ENCODE peak calls at places on chromosomes 7 and 10, in four cellular contexts. One of them, this sample, is unnamed.

GRCh38 chr7:12162420-12163113 is 48.5 kb upstream of the TMEM106B start:
- DNase-seq in activated T-cell treated with anti-CD3 and anti-CD28 coated beads, Interleukin-2, amount 50 U/mL, for 72 hours: no peak
- DNase-seq in Panc1: peak
- DNase-seq in HS-27A: peak
- DNase-seq in this sample: no peak

GRCh38 chr10:17472481-17473227 is 18.3 kb upstream of the ST8SIA6 start:
- DNase-seq in HS-27A: no peak
- DNase-seq in activated T-cell treated with anti-CD3 and anti-CD28 coated beads, Interleukin-2, amount 50 U/mL, for 72 hours: no peak
- DNase-seq in Panc1: no peak
- DNase-seq in this sample: no peak

GRCh38 chr7:33487998-33488682 is 358.8 kb downstream of the BBS9 start:
- DNase-seq in HS-27A: no peak
- DNase-seq in activated T-cell treated with anti-CD3 and anti-CD28 coated beads, Interleukin-2, amount 50 U/mL, for 72 hours: no peak
- DNase-seq in Panc1: no peak
- DNase-seq in this sample: no peak

GRCh38 chr10:31322647-31323046 is 3.6 kb downstream of the ZEB1 start:
- DNase-seq in activated T-cell treated with anti-CD3 and anti-CD28 coated beads, Interleukin-2, amount 50 U/mL, for 72 hours: no peak
- DNase-seq in Panc1: no peak
- DNase-seq in HS-27A: no peak
- DNase-seq in this sample: peak

GRCh38 chr10:47354162-47354561 is 6.0 kb downstream of the RBP3 start:
- DNase-seq in Panc1: no peak
- DNase-seq in activated T-cell treated with anti-CD3 and anti-CD28 coated beads, Interleukin-2, amount 50 U/mL, for 72 hours: no peak
- DNase-seq in HS-27A: no peak
- DNase-seq in this sample: no peak

GRCh38 chr10:21238717-21239116 is 286.8 kb downstream of the SKIDA1 start:
- DNase-seq in activated T-cell treated with anti-CD3 and anti-CD28 coated beads, Interleukin-2, amount 50 U/mL, for 72 hours: no peak
- DNase-seq in HS-27A: no peak
- DNase-seq in Panc1: no peak
- DNase-seq in this sample: no peak

GRCh38 chr10:46255696-46256355 is 31.0 kb upstream of the ANTXRL start:
- DNase-seq in HS-27A: no peak
- DNase-seq in Panc1: no peak
- DNase-seq in activated T-cell treated with anti-CD3 and anti-CD28 coated beads, Interleukin-2, amount 50 U/mL, for 72 hours: peak
- DNase-seq in this sample: peak

GRCh38 chr7:150931199-150931869 is 46.8 kb downstream of the KCNH2 start:
- DNase-seq in activated T-cell treated with anti-CD3 and anti-CD28 coated beads, Interleukin-2, amount 50 U/mL, for 72 hours: no peak
- DNase-seq in HS-27A: no peak
- DNase-seq in Panc1: no peak
- DNase-seq in this sample: peak

GRCh38 chr7:16851829-16852228 is 30.0 kb downstream of the AGR3 start:
- DNase-seq in HS-27A: no peak
- DNase-seq in activated T-cell treated with anti-CD3 and anti-CD28 coated beads, Interleukin-2, amount 50 U/mL, for 72 hours: no peak
- DNase-seq in Panc1: no peak
- DNase-seq in this sample: no peak

GRCh38 chr10:84331091-84331490 is 2.7 kb downstream of the CCSER2 start:
- DNase-seq in Panc1: no peak
- DNase-seq in HS-27A: no peak
- DNase-seq in activated T-cell treated with anti-CD3 and anti-CD28 coated beads, Interleukin-2, amount 50 U/mL, for 72 hours: no peak
- DNase-seq in this sample: peak

GRCh38 chr10:89518876-89519842 is 16.2 kb downstream of the SLC16A12 start:
- DNase-seq in activated T-cell treated with anti-CD3 and anti-CD28 coated beads, Interleukin-2, amount 50 U/mL, for 72 hours: no peak
- DNase-seq in HS-27A: peak
- DNase-seq in Panc1: no peak
- DNase-seq in this sample: no peak

GRCh38 chr7:1619152-1620079 is 49.6 kb upstream of the PSMG3 start:
- DNase-seq in HS-27A: no peak
- DNase-seq in activated T-cell treated with anti-CD3 and anti-CD28 coated beads, Interleukin-2, amount 50 U/mL, for 72 hours: peak
- DNase-seq in Panc1: no peak
- DNase-seq in this sample: no peak

GRCh38 chr10:110355922-110356627 is 51.4 kb upstream of the SMNDC1 start:
- DNase-seq in Panc1: no peak
- DNase-seq in HS-27A: no peak
- DNase-seq in activated T-cell treated with anti-CD3 and anti-CD28 coated beads, Interleukin-2, amount 50 U/mL, for 72 hours: peak
- DNase-seq in this sample: peak

This sample was measured in activated CD4-positive, alpha-beta T cell treated with anti-CD3 and anti-CD28 coated beads, Interleukin-2, amount 10 ng/mL, durations not matched to agents 7 days and 5 days.